ENCODE peak calls at places on chromosomes 3 and 15, in ten cellular contexts. G is dorsolateral prefrontal cortex, V is endothelial cell, D is SHP77, F is anterior cingulate cortex, B is ELR, E is uterus, P is NCI-H1436, K is astrocyte of the spinal cord, O is NAMALWA. Q is an unnamed sample.

GRCh38 chr3:170506556-170506955 is 79.3 kb downstream of the SLC7A14 start:
- DNase-seq in G (no peak), F (no peak), D (peak; percentile 70), B (peak; percentile 41), V (no peak), K (peak; percentile 27), E (no peak), O (no peak), P (peak; percentile 22), Q (no peak)

GRCh38 chr15:42494998-42495360 is 455 bp upstream of the SNAP23 start:
- DNase-seq in V (peak; percentile 20), O (no peak), F (peak; percentile 26), B (peak; percentile 84), G (peak; percentile 62), E (peak; percentile 70), P (no peak), D (peak; percentile 42), K (no peak), Q (no peak)

GRCh38 chr3:160781429-160781828 is 25.4 kb downstream of the PPM1L start:
- DNase-seq in P (peak; percentile 47), F (no peak), O (no peak), B (no peak), K (no peak), D (no peak), G (no peak), V (no peak), E (no peak), Q (no peak)

GRCh38 chr3:60887574-60887973 is 363.7 kb downstream of the FHIT start:
- DNase-seq in O (no peak), E (no peak), G (no peak), D (no peak), K (no peak), F (no peak), V (no peak), P (no peak), B (no peak), Q (no peak)

GRCh38 chr15:98958076-98958475 is 49.5 kb downstream of the PGPEP1L start:
- DNase-seq in O (no peak), E (no peak), B (no peak), K (no peak), P (no peak), D (no peak), G (no peak), V (no peak), F (no peak), Q (no peak)

GRCh38 chr3:49674491-49674983 is 386 bp downstream of the APEH start:
- DNase-seq in P (no peak), B (no peak), K (no peak), G (no peak), F (no peak), O (no peak), D (no peak), E (peak; percentile 40), V (no peak), Q (no peak)

GRCh38 chr15:36571301-36571700 is 8.1 kb upstream of the CDIN1 start:
- DNase-seq in E (no peak), B (no peak), O (no peak), D (no peak), P (no peak), V (no peak), G (no peak), F (no peak), K (no peak), Q (no peak)

GRCh38 chr3:153052096-153052460 is 109.9 kb upstream of the RAP2B start:
- DNase-seq in B (peak; percentile 95), F (no peak), O (no peak), D (no peak), E (peak; percentile 50), G (peak; percentile 12), V (no peak), P (no peak), K (peak; percentile 94), Q (no peak)

GRCh38 chr3:49967307-49967706 is 27.4 kb downstream of the RBM6 start:
- DNase-seq in K (no peak), O (no peak), V (no peak), E (no peak), D (no peak), F (no peak), P (no peak), G (no peak), B (no peak), Q (no peak)

GRCh38 chr3:50591196-50591741 is 20.3 kb downstream of the CISH start:
- DNase-seq in O (no peak), G (no peak), D (no peak), B (no peak), E (no peak), V (no peak), F (no peak), P (no peak), K (no peak), Q (no peak)

GRCh38 chr3:32571192-32571485 is 481 bp upstream of the DYNC1LI1 start:
- DNase-seq in D (peak; percentile 53), E (no peak), K (no peak), F (no peak), B (no peak), G (no peak), P (no peak), O (no peak), V (no peak), Q (no peak)

GRCh38 chr3:127851899-127852298 is 29.6 kb upstream of the MGLL start:
- DNase-seq in E (no peak), P (no peak), K (no peak), G (no peak), F (no peak), D (peak; percentile 35), B (no peak), V (no peak), O (no peak), Q (peak; percentile 58)

GRCh38 chr15:55549305-55549704 is 38.8 kb downstream of the PYGO1 start:
- DNase-seq in B (peak; percentile 38), F (no peak), O (no peak), E (no peak), G (no peak), P (no peak), K (no peak), D (no peak), V (no peak), Q (no peak)

GRCh38 chr15:70142322-70143191 is 44.8 kb upstream of the TLE3 start:
- DNase-seq in K (peak; percentile 72), V (no peak), B (peak; percentile 28), E (peak; percentile 48), P (no peak), D (no peak), F (no peak), O (no peak), G (no peak), Q (no peak)

GRCh38 chr15:101162701-101163483 is 89.0 kb downstream of the CHSY1 start:
- DNase-seq in P (no peak), F (peak; percentile 29), E (no peak), D (peak; percentile 11), O (no peak), K (no peak), G (peak; percentile 54), B (no peak), V (no peak), Q (no peak)

GRCh38 chr3:196067439-196067838 is 14.5 kb downstream of the TFRC start:
- DNase-seq in G (no peak), P (no peak), K (no peak), O (no peak), F (no peak), D (no peak), E (no peak), V (no peak), B (no peak), Q (no peak)

GRCh38 chr3:13110678-13111116 is 37.5 kb upstream of the IQSEC1 start:
- DNase-seq in B (peak; percentile 54), G (no peak), P (no peak), O (peak; percentile 91), D (no peak), V (no peak), E (no peak), F (no peak), K (no peak), Q (no peak)

GRCh38 chr3:168620854-168621253 is 525.1 kb upstream of the GOLIM4 start:
- DNase-seq in P (peak; percentile 3), F (peak; percentile 40), O (peak; percentile 44), D (peak; percentile 39), G (no peak), K (peak; percentile 22), B (peak; percentile 46), E (no peak), V (peak; percentile 67), Q (peak; percentile 70)

GRCh38 chr3:140898340-140899180 is 43.1 kb upstream of the SLC25A36 start:
- DNase-seq in O (peak; percentile 82), D (peak; percentile 52), F (no peak), V (peak; percentile 16), G (no peak), B (peak; percentile 75), P (peak; percentile 52), E (no peak), K (peak; percentile 90), Q (no peak)

GRCh38 chr3:188720636-188721035 is 451.1 kb upstream of the TPRG1 start:
- DNase-seq in K (peak; percentile 10), O (no peak), E (no peak), F (no peak), B (peak; percentile 72), D (no peak), P (no peak), G (no peak), V (no peak), Q (no peak)

GRCh38 chr15:94446441-94446840 is 215.1 kb downstream of the MCTP2 start:
- DNase-seq in D (no peak), O (no peak), B (no peak), F (no peak), E (no peak), P (no peak), K (no peak), G (no peak), V (no peak), Q (no peak)

GRCh38 chr3:164233951-164234350 is 844.3 kb downstream of the SI start:
- DNase-seq in B (peak; percentile 57), P (no peak), D (no peak), F (no peak), O (no peak), G (no peak), V (no peak), K (no peak), E (no peak), Q (no peak)

GRCh38 chr15:39281094-39281493 is 299.8 kb upstream of the THBS1 start:
- DNase-seq in F (no peak), B (peak; percentile 20), K (peak; percentile 84), D (no peak), P (no peak), G (no peak), V (no peak), O (no peak), E (no peak), Q (no peak)

GRCh38 chr3:90092994-90093393 is 985.6 kb downstream of the EPHA3 start:
- DNase-seq in O (peak; percentile 33), K (peak; percentile 29), G (no peak), P (no peak), D (peak; percentile 40), F (no peak), E (no peak), B (peak; percentile 8), V (no peak), Q (no peak)

GRCh38 chr3:38497026-38497425 is 886 bp downstream of the EXOG start:
- DNase-seq in O (no peak), V (no peak), P (no peak), K (no peak), B (peak; percentile 30), D (no peak), G (no peak), E (no peak), F (no peak), Q (no peak)

GRCh38 chr3:13480340-13481318 is 523 bp downstream of the HDAC11 start:
- DNase-seq in F (peak; percentile 31), D (peak; percentile 51), O (peak; percentile 49), B (no peak), G (peak; percentile 52), K (no peak), V (peak; percentile 31), P (no peak), E (peak; percentile 29), Q (peak; percentile 49)

GRCh38 chr3:159163656-159164055 is 361.8 kb downstream of the MFSD1 start:
- DNase-seq in B (no peak), K (no peak), F (no peak), P (no peak), D (no peak), G (no peak), O (no peak), E (no peak), V (no peak), Q (no peak)

GRCh38 chr15:25859838-25860645 is 3.1 kb downstream of the ATP10A start:
- DNase-seq in D (no peak), P (no peak), F (no peak), B (no peak), G (no peak), V (no peak), K (no peak), O (no peak), E (no peak), Q (no peak)